ENCODE peak calls at places on chromosomes 7 and 10, in nine cellular contexts. T, L, G, D, M, N, K, Y and S are unnamed samples.

GRCh38 chr7:28708458-28708951 is 249.6 kb downstream of the TRIL start:
- DNase-seq in T (peak), L (no peak), G (peak), D (no peak), M (no peak), N (no peak), K (no peak), Y (no peak), S (peak)

GRCh38 chr10:112689327-112689726 is 242.3 kb downstream of the VTI1A start:
- DNase-seq in T (no peak), L (no peak), G (no peak), D (peak), M (no peak), N (no peak), K (peak), Y (no peak), S (peak)

GRCh38 chr10:103584216-103585010 is 90.9 kb downstream of the NEURL1 start:
- DNase-seq in T (peak), L (peak), G (no peak), D (peak), M (peak), N (peak), K (no peak), Y (peak), S (peak)

GRCh38 chr7:156778668-156779067 is 114.3 kb downstream of the LMBR1 start:
- DNase-seq in T (no peak), L (no peak), G (no peak), D (no peak), M (no peak), N (no peak), K (no peak), Y (no peak), S (peak)

GRCh38 chr7:1555813-1556540 is at the start of gene TMEM184A:
- DNase-seq in T (no peak), L (peak), G (no peak), D (no peak), M (peak), N (no peak), K (no peak), Y (no peak), S (no peak)

GRCh38 chr7:39672176-39672575 is 48.8 kb downstream of the RALA start:
- DNase-seq in T (no peak), L (no peak), G (no peak), D (no peak), M (no peak), N (no peak), K (no peak), Y (no peak), S (no peak)

GRCh38 chr10:132436861-132437410 is 39.9 kb downstream of the PWWP2B start:
- DNase-seq in T (no peak), L (no peak), G (no peak), D (no peak), M (no peak), N (no peak), K (no peak), Y (no peak), S (no peak)

GRCh38 chr10:75803816-75804576 is 372.6 kb downstream of the LRMDA start:
- DNase-seq in T (no peak), L (no peak), G (no peak), D (no peak), M (no peak), N (no peak), K (no peak), Y (no peak), S (no peak)

GRCh38 chr7:33251261-33251660 is 121.9 kb downstream of the BBS9 start:
- DNase-seq in T (no peak), L (no peak), G (no peak), D (no peak), M (no peak), N (no peak), K (peak), Y (no peak), S (peak)

GRCh38 chr7:48636391-48637015 is 287.8 kb upstream of the CDC14C start:
- DNase-seq in T (no peak), L (no peak), G (peak), D (no peak), M (no peak), N (no peak), K (no peak), Y (no peak), S (no peak)

GRCh38 chr7:44431091-44431608 is 59.3 kb downstream of the NUDCD3 start:
- DNase-seq in T (peak), L (peak), G (no peak), D (no peak), M (no peak), N (no peak), K (peak), Y (no peak), S (no peak)